ENCODE peak calls at places on chromosomes 13 and 19, in seven cellular contexts. U is neuronal stem cell; X is psoas muscle; K is CD8-positive, alpha-beta memory T cell; N is iPS DF 6.9; O is IMR-90; I is heart left ventricle. V is an unnamed sample. For H3K4me1, the result is how much of the 10 kb centered on the place peaks cover.

GRCh38 chr13:45849408-45849807 is 2.1 kb downstream of the SIAH3 start:
- DNase-seq in U (no peak), X (no peak), K (no peak), N (no peak), O (no peak), I (no peak), V (no peak)

GRCh38 chr13:27302643-27303262 is 32.1 kb downstream of the RASL11A start:
- DNase-seq in U (no peak), X (no peak), K (peak), N (no peak), O (no peak), I (no peak), V (no peak)

GRCh38 chr13:64333888-64334287 is 2896.2 kb downstream of the PCDH9 start:
- DNase-seq in U (peak), X (no peak), K (no peak), N (no peak), O (no peak), I (no peak), V (no peak)

GRCh38 chr19:29667941-29668340 is 2.7 kb downstream of the PLEKHF1 start:
- DNase-seq in U (no peak), X (no peak), K (peak), N (no peak), O (no peak), I (no peak), V (no peak)

GRCh38 chr13:85386424-85386823 is 412.8 kb downstream of the SLITRK6 start:
- DNase-seq in U (peak), X (no peak), K (no peak), N (no peak), O (no peak), I (no peak), V (no peak)

GRCh38 chr19:13034636-13035035 is 39.4 kb downstream of the NFIX start:
- DNase-seq in U (no peak), X (no peak), K (no peak), N (no peak), O (no peak), I (no peak), V (no peak)

GRCh38 chr13:106534844-106535551 is 464 bp downstream of the EFNB2 start:
- DNase-seq in U (no peak), X (peak), K (peak), N (no peak), O (peak), I (peak), V (no peak)

GRCh38 chr19:3249408-3249807 is 24.9 kb downstream of the CELF5 start:
- DNase-seq in U (no peak), X (no peak), K (no peak), N (no peak), O (no peak), I (no peak), V (no peak)

GRCh38 chr13:25752957-25753540 is 298.8 kb downstream of the SHISA2 start:
- DNase-seq in U (no peak), X (peak), K (no peak), N (no peak), O (peak), I (peak), V (no peak)

GRCh38 chr13:110415669-110416068 is 108.6 kb downstream of the COL4A2 start:
- DNase-seq in U (no peak), X (no peak), K (no peak), N (no peak), O (peak), I (peak), V (no peak)

GRCh38 chr13:38941353-38941945 is 49.2 kb downstream of the STOML3 start:
- DNase-seq in U (no peak), X (no peak), K (no peak), N (no peak), O (no peak), I (no peak), V (no peak)

GRCh38 chr19:56314584-56315075 is at the start of gene ZSCAN5A:
- DNase-seq in U (peak), X (peak), K (peak), N (peak), O (peak), I (peak), V (peak)

GRCh38 chr19:41401483-41401882 is 3.9 kb downstream of the BCKDHA start:
- DNase-seq in U (no peak), X (no peak), K (no peak), N (no peak), O (no peak), I (no peak), V (no peak)

GRCh38 chr13:51556740-51557139 is 27.5 kb upstream of the WDFY2 start:
- DNase-seq in U (no peak), X (no peak), K (no peak), N (no peak), O (no peak), I (no peak), V (no peak)

GRCh38 chr13:101149735-101150380 is 266.4 kb downstream of the NALCN start:
- DNase-seq in U (peak), X (no peak), K (no peak), N (peak), O (peak), I (no peak), V (no peak)

GRCh38 chr19:18014197-18014596 is 6.2 kb downstream of the ARRDC2 start:
- DNase-seq in U (no peak), X (peak), K (peak), N (no peak), O (no peak), I (no peak), V (no peak)

GRCh38 chr13:91592050-91593014 is 193.9 kb downstream of the GPC5 start:
- DNase-seq in U (no peak), X (no peak), K (no peak), N (no peak), O (no peak), I (no peak), V (no peak)

GRCh38 chr13:99386911-99387788 is 80.0 kb upstream of the GPR183 start:
- DNase-seq in U (peak), X (peak), K (peak), N (peak), O (no peak), I (no peak), V (no peak)

GRCh38 chr13:111531505-111531904 is 211.1 kb downstream of the TEX29 start:
- DNase-seq in U (no peak), X (no peak), K (no peak), N (no peak), O (peak), I (no peak), V (no peak)

GRCh38 chr19:35618857-35619256 is 6.3 kb downstream of the HAUS5 start:
- DNase-seq in U (no peak), X (no peak), K (no peak), N (no peak), O (no peak), I (no peak), V (no peak)

GRCh38 chr13:51317262-51317661 is 22.2 kb upstream of the SERPINE3 start:
- DNase-seq in U (no peak), X (no peak), K (no peak), N (no peak), O (peak), I (no peak), V (no peak)

GRCh38 chr13:107339209-107339608 is 771.3 kb upstream of the ARGLU1 start:
- DNase-seq in U (no peak), X (no peak), K (no peak), N (no peak), O (peak), I (no peak), V (no peak)

GRCh38 chr13:30257433-30258099 is 49.8 kb downstream of the KATNAL1 start:
- DNase-seq in U (peak), X (no peak), K (no peak), N (no peak), O (peak), I (peak), V (no peak)

GRCh38 chr19:3186377-3186688 is 603 bp downstream of the NCLN start:
- DNase-seq in U (no peak), X (no peak), K (no peak), N (no peak), O (no peak), I (peak), V (no peak)

GRCh38 chr13:109212630-109213029 is 573.8 kb downstream of the IRS2 start:
- DNase-seq in U (no peak), X (no peak), K (no peak), N (no peak), O (no peak), I (no peak), V (no peak)

GRCh38 chr13:77176350-77176749 is 149.4 kb upstream of the FBXL3 start:
- DNase-seq in U (no peak), X (no peak), K (no peak), N (no peak), O (peak), I (no peak), V (no peak)

GRCh38 chr13:113787694-113788093 is 28.7 kb downstream of the TMEM255B start:
- DNase-seq in U (no peak), X (no peak), K (no peak), N (no peak), O (no peak), I (no peak), V (no peak)

GRCh38 chr19:4049432-4049831 is 17.3 kb downstream of the ZBTB7A start:
- DNase-seq in U (no peak), X (peak), K (no peak), N (no peak), O (no peak), I (peak), V (no peak)

GRCh38 chr19:41000310-41000737 is 9.2 kb downstream of the CYP2B6 start:
- DNase-seq in U (no peak), X (no peak), K (no peak), N (no peak), O (no peak), I (no peak), V (no peak)

DNA sequence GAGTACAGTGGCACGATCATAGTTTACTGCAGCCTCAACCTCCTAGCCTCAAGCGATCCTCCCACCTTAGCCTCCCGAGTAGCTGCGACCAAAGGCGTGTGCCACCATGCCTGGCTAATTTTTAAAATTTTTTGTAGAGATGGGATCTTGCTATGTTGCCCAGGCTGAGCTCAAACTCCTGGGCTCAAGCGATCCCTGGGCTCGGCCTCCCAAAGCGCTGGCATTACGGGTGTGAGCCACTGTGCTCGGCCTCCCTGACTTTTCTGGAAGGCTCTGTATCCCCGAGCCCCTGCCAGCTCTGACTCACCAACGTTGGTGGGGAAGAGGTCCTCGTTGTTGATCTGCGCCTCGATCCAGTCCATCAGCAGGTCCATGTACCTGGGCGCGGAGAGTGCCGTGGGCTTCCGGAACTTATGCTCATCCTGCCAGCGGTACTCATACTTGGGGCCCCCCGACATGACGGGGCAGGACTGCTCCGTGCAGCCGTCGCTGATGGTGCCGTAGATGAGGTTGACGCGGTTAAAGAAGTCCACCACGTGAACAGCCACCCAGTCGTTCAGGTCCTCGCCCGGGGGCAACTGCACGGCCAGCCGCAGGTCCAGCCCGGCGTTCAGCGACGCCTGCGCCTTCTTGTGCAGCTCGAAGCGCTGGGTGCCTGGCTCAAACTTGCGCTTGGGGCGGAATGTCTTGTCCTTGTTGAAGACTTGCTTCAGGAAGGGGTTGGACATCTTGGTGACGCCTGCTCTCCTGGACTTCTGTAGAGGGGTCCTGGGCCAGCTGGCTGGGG is 18.1 kb downstream of the MOB3A start:
- DNase-seq in U (no peak), X (peak), K (no peak), N (no peak), O (no peak), I (no peak), V (no peak)
- H3K4me1 ChIP-seq in U (under half), X (under half), K (half or more), N (under half), O (under half), I (under half), V (under half)

GRCh38 chr19:52322429-52322828 is 13.6 kb upstream of the ZNF610 start:
- DNase-seq in U (no peak), X (no peak), K (no peak), N (no peak), O (no peak), I (no peak), V (no peak)
- H3K4me3 ChIP-seq in U (no peak), X (no peak), K (peak), N (no peak), O (no peak), I (no peak), V (no peak)

DNA sequence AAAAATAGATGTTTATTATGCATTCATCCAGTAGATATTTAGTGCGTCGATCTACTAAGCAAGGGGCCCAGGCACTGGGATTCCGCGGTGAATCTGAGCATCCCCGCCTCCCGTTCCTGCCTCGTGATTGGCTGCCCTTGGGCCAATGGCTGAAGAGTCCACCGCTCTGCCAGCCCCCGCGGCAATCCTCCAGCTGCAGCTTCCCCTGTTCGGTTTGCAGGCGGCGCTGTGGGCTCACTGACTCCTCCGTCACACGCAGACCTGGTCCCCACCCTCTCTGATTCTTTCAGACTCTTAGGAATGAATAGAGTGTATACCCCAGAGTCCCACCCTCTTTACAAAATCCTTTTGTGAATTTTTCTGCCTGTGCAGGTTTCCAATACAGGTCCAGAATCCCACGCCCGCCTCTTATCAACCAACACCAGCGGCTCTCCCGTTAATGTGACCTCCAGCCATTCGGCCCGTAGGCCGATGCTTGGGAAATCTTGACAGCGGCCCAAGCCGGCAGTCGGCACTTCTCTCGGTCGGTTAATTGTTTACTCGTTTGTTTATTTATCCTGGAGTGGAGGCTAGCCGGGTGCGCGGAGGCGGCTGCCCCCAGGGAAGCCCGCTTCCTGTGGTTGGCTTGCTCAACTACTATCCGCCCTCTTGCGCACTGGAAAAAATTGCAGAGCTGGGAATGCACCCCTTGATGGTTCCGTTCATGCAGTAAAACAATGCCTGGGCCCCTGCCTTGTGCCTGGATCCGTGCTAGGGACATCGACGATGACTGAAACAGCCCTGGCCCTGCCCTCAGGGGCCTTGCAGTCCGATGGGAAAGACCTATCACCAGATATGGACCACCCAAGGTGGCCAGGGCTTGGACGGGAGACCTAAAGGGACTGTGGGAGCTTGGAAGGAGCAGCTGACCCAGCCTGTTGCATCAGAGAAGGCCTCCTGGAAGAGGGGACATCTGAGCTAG is 4.5 kb upstream of the ARHGAP35 start:
- DNase-seq in U (peak), X (peak), K (peak), N (peak), O (peak), I (peak), V (peak)
- H3K27ac ChIP-seq in U (peak), X (peak), K (peak), N (no peak), O (peak), I (peak), V (peak)

DNA sequence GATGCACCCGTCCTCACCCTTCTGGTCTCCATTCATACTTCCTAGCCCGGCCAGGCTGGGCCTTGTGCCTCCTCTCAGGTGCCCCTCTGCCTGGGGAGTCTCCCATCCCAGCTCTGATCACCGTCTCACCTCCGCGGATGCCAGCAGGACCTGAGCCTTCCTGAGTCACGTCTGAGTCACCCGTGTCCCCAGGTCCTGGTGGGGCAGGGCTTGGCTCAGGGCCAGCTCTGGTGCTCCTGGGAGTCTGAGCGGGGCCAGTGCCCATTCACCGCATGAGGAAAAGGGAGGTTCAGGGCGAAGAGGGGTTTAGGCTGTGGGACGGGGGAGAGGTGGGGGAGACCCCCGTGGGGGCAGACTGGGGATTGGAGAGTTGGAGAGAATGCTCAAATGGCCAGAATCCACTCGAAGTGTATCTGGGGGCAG is 593 bp downstream of the ATP8B3 start:
- DNase-seq in U (no peak), X (peak), K (no peak), N (no peak), O (peak), I (peak), V (peak)
- H3K4me1 ChIP-seq in U (under half), X (under half), K (under half), N (under half), O (under half), I (under half), V (under half)

GRCh38 chr19:45402469-45403070 is 2.3 kb downstream of the PPP1R13L start:
- DNase-seq in U (no peak), X (peak), K (peak), N (no peak), O (no peak), I (peak), V (peak)

GRCh38 chr19:45404557-45405434 is at the start of gene PPP1R13L:
- DNase-seq in U (no peak), X (peak), K (no peak), N (no peak), O (peak), I (peak), V (peak)

GRCh38 chr19:45403272-45403671 is 1.6 kb downstream of the PPP1R13L start:
- DNase-seq in U (no peak), X (no peak), K (no peak), N (no peak), O (no peak), I (no peak), V (no peak)

GRCh38 chr19:45405435-45406164 is 731 bp upstream of the PPP1R13L start:
- DNase-seq in U (peak), X (peak), K (peak), N (no peak), O (peak), I (peak), V (peak)

GRCh38 chr19:45403781-45404556 is 900 bp downstream of the PPP1R13L start:
- DNase-seq in U (no peak), X (no peak), K (peak), N (no peak), O (no peak), I (peak), V (no peak)
- H3K4me3 ChIP-seq in U (no peak), X (peak), K (peak), N (peak), O (peak), I (peak), V (peak)

DNA sequence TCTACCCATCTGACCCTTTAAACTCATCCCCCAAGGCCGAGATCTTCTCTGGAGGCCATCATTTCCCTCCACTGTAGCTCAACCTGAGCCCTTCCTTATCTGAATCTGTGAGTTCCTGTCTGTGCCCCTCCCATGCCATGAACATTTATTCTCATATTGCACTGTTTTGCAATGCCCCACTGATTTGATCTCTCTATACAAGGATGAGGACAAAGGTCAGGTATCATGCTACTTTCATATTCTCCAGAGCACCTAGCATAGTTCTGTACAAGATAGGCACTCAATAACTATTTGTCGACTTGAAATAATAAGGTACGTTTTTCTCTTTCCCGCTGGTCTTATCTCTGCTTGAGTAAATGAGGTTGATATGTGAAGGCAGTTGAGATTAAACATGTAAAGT is 135.5 kb downstream of the KLF5 start:
- DNase-seq in U (no peak), X (no peak), K (no peak), N (no peak), O (no peak), I (no peak), V (no peak)
- H3K27ac ChIP-seq in U (no peak), X (no peak), K (no peak), N (no peak), O (no peak), I (no peak), V (peak)

DNA sequence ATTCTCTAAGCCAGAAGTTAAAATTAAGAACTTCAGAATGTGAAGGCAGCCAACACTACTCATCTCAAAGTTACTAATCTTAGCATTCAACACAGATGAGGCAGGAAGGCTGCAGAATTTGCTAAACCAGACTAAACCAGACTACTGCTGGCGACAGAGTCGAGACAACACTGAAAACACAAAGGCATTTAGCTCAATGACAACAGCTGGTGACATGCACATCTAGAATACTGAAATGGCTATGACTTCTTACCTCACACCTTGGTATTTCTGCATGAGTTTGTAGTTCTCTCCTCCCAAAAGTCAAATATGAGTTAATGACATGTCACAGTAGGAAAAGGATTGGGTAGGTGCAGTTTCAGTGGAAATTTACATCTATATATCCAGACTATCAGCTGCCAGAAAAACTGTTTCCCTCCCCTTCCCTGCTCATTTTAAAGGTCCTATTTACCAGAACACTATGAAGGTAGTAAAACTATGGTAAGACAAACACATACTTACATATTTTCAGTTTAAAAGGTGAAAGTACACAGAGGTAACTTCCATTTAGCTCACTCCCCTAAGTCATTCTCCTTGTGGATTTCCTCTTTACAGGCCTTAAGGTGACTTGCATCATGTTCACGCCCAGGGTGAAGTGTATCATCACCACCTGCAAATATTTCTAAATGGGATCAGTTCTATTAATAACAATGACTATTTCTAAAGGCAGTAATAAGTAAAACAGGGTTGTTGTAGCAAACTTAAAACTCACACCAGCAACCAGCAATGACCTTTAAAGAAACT is 21.4 kb downstream of the FOXO1 start:
- DNase-seq in U (no peak), X (no peak), K (no peak), N (no peak), O (no peak), I (no peak), V (no peak)
- H3K4me1 ChIP-seq in U (under half), X (half or more), K (half or more), N (under half), O (under half), I (under half), V (under half)

V was measured in RWPE2.